ENCODE peak calls at places on chromosomes 13 and 19, in four cellular contexts. W is uterus, P is cardiac septum, K is kidney glomerular epithelial cell. G is an unnamed sample.

GRCh38 chr19:30896551-30896950 is 452.7 kb downstream of the TSHZ3 start:
- DNase-seq in W (no peak), K (no peak), P (no peak), G (no peak)

GRCh38 chr13:34340534-34340933 is 522.6 kb downstream of the RFC3 start:
- DNase-seq in K (peak), P (no peak), W (no peak), G (peak)

GRCh38 chr19:29831041-29831548 is 19.3 kb downstream of the CCNE1 start:
- DNase-seq in K (no peak), P (no peak), W (no peak), G (peak)

GRCh38 chr13:40189885-40190655 is 476.4 kb downstream of the FOXO1 start:
- DNase-seq in P (no peak), W (peak), K (no peak), G (peak)

GRCh38 chr13:20412761-20413355 is 112.8 kb downstream of the CRYL1 start:
- DNase-seq in W (no peak), K (no peak), P (peak), G (peak)

GRCh38 chr19:5282926-5283325 is 57.7 kb downstream of the PTPRS start:
- DNase-seq in W (peak), K (no peak), P (no peak), G (no peak)

GRCh38 chr19:33627962-33628839 is 6.4 kb downstream of the CHST8 start:
- DNase-seq in W (no peak), P (no peak), K (no peak), G (no peak)

GRCh38 chr19:36236304-36236945 is 21.5 kb downstream of the ZNF146 start:
- DNase-seq in P (no peak), W (no peak), K (no peak), G (no peak)

GRCh38 chr13:113855931-113856715 is 7.8 kb downstream of the GAS6 start:
- DNase-seq in K (no peak), W (peak), P (peak), G (no peak)

GRCh38 chr19:3693030-3693925 is 7.0 kb downstream of the PIP5K1C start:
- DNase-seq in P (no peak), W (no peak), K (no peak), G (no peak)

GRCh38 chr13:113815151-113816058 is 48.5 kb downstream of the GAS6 start:
- DNase-seq in K (no peak), P (no peak), W (no peak), G (no peak)

GRCh38 chr19:4140237-4140711 is 13.2 kb upstream of the CREB3L3 start:
- DNase-seq in K (peak), P (no peak), W (no peak), G (peak)

GRCh38 chr19:45505151-45505995 is 1.9 kb upstream of the VASP start:
- DNase-seq in W (no peak), K (no peak), P (no peak), G (peak)

GRCh38 chr13:76992548-76993001 is 694 bp downstream of the CLN5 start:
- DNase-seq in W (peak), K (no peak), P (no peak), G (peak)

GRCh38 chr13:43411741-43412140 is 375.0 kb downstream of the ENOX1 start:
- DNase-seq in W (peak), P (no peak), K (no peak), G (no peak)

GRCh38 chr13:88248393-88248792 is 577.2 kb downstream of the SLITRK5 start:
- DNase-seq in W (no peak), K (no peak), P (no peak), G (no peak)

GRCh38 chr13:106284358-106284757 is 251.1 kb downstream of the EFNB2 start:
- DNase-seq in K (no peak), P (no peak), W (no peak), G (no peak)

GRCh38 chr13:112113851-112114250 is 46.9 kb downstream of the SOX1 start:
- DNase-seq in W (no peak), P (peak), K (no peak), G (no peak)

GRCh38 chr13:79258489-79258888 is 147.6 kb downstream of the RBM26 start:
- DNase-seq in K (no peak), W (no peak), P (no peak), G (no peak)

G was measured in GM23248.